ENCODE peak calls at places on chromosomes 7 and 10, in six cellular contexts. One of them, this sample, is unnamed.

GRCh38 chr7:28169166-28169713 is 11.4 kb downstream of the JAZF1 start:
- DNase-seq in heart left ventricle: no peak
- DNase-seq in amniotic stem cell: no peak
- DNase-seq in brain microvascular endothelial cell: no peak
- DNase-seq in stimulated activated CD4-positive, alpha-beta T cell treated with anti-CD3 and anti-CD28 coated beads, TNF-alpha, amount 100 ng/mL, for 48 hours: no peak
- DNase-seq in immature natural killer cell: no peak
- DNase-seq in this sample: no peak

GRCh38 chr10:122565766-122566206 is 5.2 kb downstream of the DMBT1 start:
- DNase-seq in immature natural killer cell: peak
- DNase-seq in amniotic stem cell: peak
- DNase-seq in brain microvascular endothelial cell: peak
- DNase-seq in heart left ventricle: peak
- DNase-seq in stimulated activated CD4-positive, alpha-beta T cell treated with anti-CD3 and anti-CD28 coated beads, TNF-alpha, amount 100 ng/mL, for 48 hours: peak
- DNase-seq in this sample: peak

GRCh38 chr7:37920619-37921339 is at the start of gene EPDR1:
- DNase-seq in heart left ventricle: peak
- DNase-seq in brain microvascular endothelial cell: peak
- DNase-seq in stimulated activated CD4-positive, alpha-beta T cell treated with anti-CD3 and anti-CD28 coated beads, TNF-alpha, amount 100 ng/mL, for 48 hours: no peak
- DNase-seq in amniotic stem cell: no peak
- DNase-seq in immature natural killer cell: peak
- DNase-seq in this sample: no peak

GRCh38 chr10:3666525-3667302 is 118.3 kb downstream of the KLF6 start:
- DNase-seq in stimulated activated CD4-positive, alpha-beta T cell treated with anti-CD3 and anti-CD28 coated beads, TNF-alpha, amount 100 ng/mL, for 48 hours: no peak
- DNase-seq in heart left ventricle: peak
- DNase-seq in amniotic stem cell: no peak
- DNase-seq in brain microvascular endothelial cell: no peak
- DNase-seq in immature natural killer cell: no peak
- DNase-seq in this sample: no peak

GRCh38 chr10:99630439-99630838 is 10.2 kb upstream of the SLC25A28 start:
- DNase-seq in immature natural killer cell: no peak
- DNase-seq in brain microvascular endothelial cell: peak
- DNase-seq in heart left ventricle: no peak
- DNase-seq in stimulated activated CD4-positive, alpha-beta T cell treated with anti-CD3 and anti-CD28 coated beads, TNF-alpha, amount 100 ng/mL, for 48 hours: no peak
- DNase-seq in amniotic stem cell: peak
- DNase-seq in this sample: no peak

GRCh38 chr7:81851413-81851812 is 81.6 kb upstream of the HGF start:
- DNase-seq in immature natural killer cell: no peak
- DNase-seq in stimulated activated CD4-positive, alpha-beta T cell treated with anti-CD3 and anti-CD28 coated beads, TNF-alpha, amount 100 ng/mL, for 48 hours: no peak
- DNase-seq in brain microvascular endothelial cell: no peak
- DNase-seq in amniotic stem cell: no peak
- DNase-seq in heart left ventricle: no peak
- DNase-seq in this sample: no peak

GRCh38 chr7:152120776-152121175 is 95.3 kb downstream of the GALNT11 start:
- DNase-seq in heart left ventricle: no peak
- DNase-seq in immature natural killer cell: no peak
- DNase-seq in stimulated activated CD4-positive, alpha-beta T cell treated with anti-CD3 and anti-CD28 coated beads, TNF-alpha, amount 100 ng/mL, for 48 hours: no peak
- DNase-seq in amniotic stem cell: no peak
- DNase-seq in brain microvascular endothelial cell: no peak
- DNase-seq in this sample: no peak

GRCh38 chr10:100697070-100697469 is 48.3 kb upstream of the PAX2 start:
- DNase-seq in amniotic stem cell: no peak
- DNase-seq in brain microvascular endothelial cell: peak
- DNase-seq in stimulated activated CD4-positive, alpha-beta T cell treated with anti-CD3 and anti-CD28 coated beads, TNF-alpha, amount 100 ng/mL, for 48 hours: no peak
- DNase-seq in immature natural killer cell: no peak
- DNase-seq in heart left ventricle: no peak
- DNase-seq in this sample: no peak

GRCh38 chr7:123941391-123942180 is 16.5 kb downstream of the SPAM1 start:
- DNase-seq in immature natural killer cell: no peak
- DNase-seq in stimulated activated CD4-positive, alpha-beta T cell treated with anti-CD3 and anti-CD28 coated beads, TNF-alpha, amount 100 ng/mL, for 48 hours: no peak
- DNase-seq in brain microvascular endothelial cell: no peak
- DNase-seq in amniotic stem cell: no peak
- DNase-seq in heart left ventricle: no peak
- DNase-seq in this sample: no peak

GRCh38 chr7:128100949-128101713 is 69.9 kb upstream of the LRRC4 start:
- DNase-seq in immature natural killer cell: no peak
- DNase-seq in stimulated activated CD4-positive, alpha-beta T cell treated with anti-CD3 and anti-CD28 coated beads, TNF-alpha, amount 100 ng/mL, for 48 hours: no peak
- DNase-seq in amniotic stem cell: no peak
- DNase-seq in brain microvascular endothelial cell: no peak
- DNase-seq in heart left ventricle: no peak
- DNase-seq in this sample: no peak

GRCh38 chr10:42960491-42961155 is 116.2 kb upstream of the RET start:
- DNase-seq in stimulated activated CD4-positive, alpha-beta T cell treated with anti-CD3 and anti-CD28 coated beads, TNF-alpha, amount 100 ng/mL, for 48 hours: no peak
- DNase-seq in brain microvascular endothelial cell: peak
- DNase-seq in amniotic stem cell: no peak
- DNase-seq in heart left ventricle: peak
- DNase-seq in immature natural killer cell: no peak
- DNase-seq in this sample: no peak

GRCh38 chr10:93947524-93947923 is 46.2 kb upstream of the PLCE1 start:
- DNase-seq in immature natural killer cell: no peak
- DNase-seq in stimulated activated CD4-positive, alpha-beta T cell treated with anti-CD3 and anti-CD28 coated beads, TNF-alpha, amount 100 ng/mL, for 48 hours: no peak
- DNase-seq in amniotic stem cell: no peak
- DNase-seq in heart left ventricle: no peak
- DNase-seq in brain microvascular endothelial cell: no peak
- DNase-seq in this sample: no peak

GRCh38 chr10:93548376-93549071 is 17.9 kb upstream of the FFAR4 start:
- DNase-seq in brain microvascular endothelial cell: peak
- DNase-seq in heart left ventricle: no peak
- DNase-seq in immature natural killer cell: no peak
- DNase-seq in stimulated activated CD4-positive, alpha-beta T cell treated with anti-CD3 and anti-CD28 coated beads, TNF-alpha, amount 100 ng/mL, for 48 hours: no peak
- DNase-seq in amniotic stem cell: peak
- DNase-seq in this sample: no peak

GRCh38 chr10:38038107-38038931 is 27.8 kb downstream of the ZNF33A start:
- DNase-seq in immature natural killer cell: peak
- DNase-seq in amniotic stem cell: no peak
- DNase-seq in heart left ventricle: no peak
- DNase-seq in brain microvascular endothelial cell: no peak
- DNase-seq in stimulated activated CD4-positive, alpha-beta T cell treated with anti-CD3 and anti-CD28 coated beads, TNF-alpha, amount 100 ng/mL, for 48 hours: no peak
- DNase-seq in this sample: no peak

GRCh38 chr7:90433221-90433620 is 30.0 kb downstream of the CLDN12 start:
- DNase-seq in stimulated activated CD4-positive, alpha-beta T cell treated with anti-CD3 and anti-CD28 coated beads, TNF-alpha, amount 100 ng/mL, for 48 hours: no peak
- DNase-seq in immature natural killer cell: no peak
- DNase-seq in amniotic stem cell: no peak
- DNase-seq in heart left ventricle: no peak
- DNase-seq in brain microvascular endothelial cell: no peak
- DNase-seq in this sample: no peak

This sample was measured in brain pericyte.